ENCODE peak calls at places on chromosomes 13 and 19, in ten cellular contexts. One of them, this sample, is unnamed.
A peak's percentile ranks its signal among the peaks of the same experiment; 100 is the strongest.

GRCh38 chr19:53980553-53981407 is 10.7 kb upstream of the CACNG6 start:
- DNase-seq in fibroblast of lung: peak; percentile 70
- DNase-seq in endodermal cell: peak; percentile 94
- DNase-seq in heart right ventricle: no peak
- DNase-seq in Panc1: peak; percentile 95
- DNase-seq in breast epithelium: no peak
- DNase-seq in IMR-90: peak; percentile 19
- DNase-seq in psoas muscle: peak; percentile 32
- DNase-seq in A549: peak; percentile 99
- DNase-seq in left ventricle myocardium inferior: no peak
- DNase-seq in this sample: no peak

GRCh38 chr19:10228925-10229324 is 2.2 kb downstream of the S1PR2 start:
- DNase-seq in fibroblast of lung: peak; percentile 30
- DNase-seq in endodermal cell: peak; percentile 77
- DNase-seq in heart right ventricle: no peak
- DNase-seq in Panc1: no peak
- DNase-seq in breast epithelium: no peak
- DNase-seq in IMR-90: peak; percentile 41
- DNase-seq in psoas muscle: no peak
- DNase-seq in A549: peak; percentile 53
- DNase-seq in left ventricle myocardium inferior: no peak
- DNase-seq in this sample: no peak

GRCh38 chr13:19862511-19863313 is 737 bp downstream of the ZMYM5 start:
- DNase-seq in fibroblast of lung: peak; percentile 22
- DNase-seq in endodermal cell: peak; percentile 69
- DNase-seq in heart right ventricle: peak; percentile 29
- DNase-seq in Panc1: no peak
- DNase-seq in breast epithelium: no peak
- DNase-seq in IMR-90: peak; percentile 7
- DNase-seq in psoas muscle: peak; percentile 34
- DNase-seq in A549: peak; percentile 27
- DNase-seq in left ventricle myocardium inferior: peak; percentile 28
- DNase-seq in this sample: peak; percentile 36

GRCh38 chr13:25679154-25679553 is 307.4 kb downstream of the ATP8A2 start:
- DNase-seq in fibroblast of lung: peak; percentile 13
- DNase-seq in endodermal cell: no peak
- DNase-seq in heart right ventricle: no peak
- DNase-seq in Panc1: no peak
- DNase-seq in breast epithelium: no peak
- DNase-seq in IMR-90: no peak
- DNase-seq in psoas muscle: no peak
- DNase-seq in A549: no peak
- DNase-seq in left ventricle myocardium inferior: no peak
- DNase-seq in this sample: no peak

GRCh38 chr13:43879323-43880181 is at the start of the genes CCDC122 and LACC1:
- DNase-seq in fibroblast of lung: peak; percentile 83
- DNase-seq in endodermal cell: peak; percentile 92
- DNase-seq in heart right ventricle: peak; percentile 87
- DNase-seq in Panc1: no peak
- DNase-seq in breast epithelium: peak; percentile 77
- DNase-seq in IMR-90: peak; percentile 84
- DNase-seq in psoas muscle: peak; percentile 88
- DNase-seq in A549: peak; percentile 75
- DNase-seq in left ventricle myocardium inferior: peak; percentile 87
- DNase-seq in this sample: peak; percentile 96

GRCh38 chr13:65964672-65965071 is 1265.5 kb downstream of the PCDH9 start:
- DNase-seq in fibroblast of lung: no peak
- DNase-seq in endodermal cell: no peak
- DNase-seq in heart right ventricle: no peak
- DNase-seq in Panc1: no peak
- DNase-seq in breast epithelium: no peak
- DNase-seq in IMR-90: no peak
- DNase-seq in psoas muscle: no peak
- DNase-seq in A549: no peak
- DNase-seq in left ventricle myocardium inferior: no peak
- DNase-seq in this sample: no peak

GRCh38 chr13:37360556-37360955 is 238.0 kb downstream of the POSTN start:
- DNase-seq in fibroblast of lung: peak; percentile 48
- DNase-seq in endodermal cell: no peak
- DNase-seq in heart right ventricle: no peak
- DNase-seq in Panc1: no peak
- DNase-seq in breast epithelium: no peak
- DNase-seq in IMR-90: peak; percentile 46
- DNase-seq in psoas muscle: no peak
- DNase-seq in A549: no peak
- DNase-seq in left ventricle myocardium inferior: no peak
- DNase-seq in this sample: no peak

GRCh38 chr13:60690607-60691006 is 293.6 kb downstream of the TDRD3 start:
- DNase-seq in fibroblast of lung: no peak
- DNase-seq in endodermal cell: no peak
- DNase-seq in heart right ventricle: no peak
- DNase-seq in Panc1: no peak
- DNase-seq in breast epithelium: no peak
- DNase-seq in IMR-90: no peak
- DNase-seq in psoas muscle: no peak
- DNase-seq in A549: no peak
- DNase-seq in left ventricle myocardium inferior: no peak
- DNase-seq in this sample: peak; percentile 37

GRCh38 chr19:16367269-16367683 is 42.6 kb downstream of the KLF2 start:
- DNase-seq in fibroblast of lung: no peak
- DNase-seq in endodermal cell: no peak
- DNase-seq in heart right ventricle: no peak
- DNase-seq in Panc1: no peak
- DNase-seq in breast epithelium: no peak
- DNase-seq in IMR-90: no peak
- DNase-seq in psoas muscle: no peak
- DNase-seq in A549: no peak
- DNase-seq in left ventricle myocardium inferior: no peak
- DNase-seq in this sample: no peak

GRCh38 chr13:100330662-100331061 is 241.8 kb downstream of the PCCA start:
- DNase-seq in fibroblast of lung: peak; percentile 30
- DNase-seq in endodermal cell: no peak
- DNase-seq in heart right ventricle: no peak
- DNase-seq in Panc1: no peak
- DNase-seq in breast epithelium: no peak
- DNase-seq in IMR-90: peak; percentile 76
- DNase-seq in psoas muscle: no peak
- DNase-seq in A549: no peak
- DNase-seq in left ventricle myocardium inferior: no peak
- DNase-seq in this sample: no peak

GRCh38 chr19:41994521-41994971 is 516 bp upstream of the ATP1A3 start:
- DNase-seq in fibroblast of lung: no peak
- DNase-seq in endodermal cell: no peak
- DNase-seq in heart right ventricle: no peak
- DNase-seq in Panc1: no peak
- DNase-seq in breast epithelium: no peak
- DNase-seq in IMR-90: no peak
- DNase-seq in psoas muscle: no peak
- DNase-seq in A549: no peak
- DNase-seq in left ventricle myocardium inferior: no peak
- DNase-seq in this sample: no peak

GRCh38 chr19:45637890-45638667 is 1.1 kb downstream of the EML2 start:
- DNase-seq in fibroblast of lung: peak; percentile 65
- DNase-seq in endodermal cell: peak; percentile 77
- DNase-seq in heart right ventricle: no peak
- DNase-seq in Panc1: no peak
- DNase-seq in breast epithelium: no peak
- DNase-seq in IMR-90: peak; percentile 48
- DNase-seq in psoas muscle: no peak
- DNase-seq in A549: peak; percentile 62
- DNase-seq in left ventricle myocardium inferior: no peak
- DNase-seq in this sample: peak; percentile 40

GRCh38 chr13:90926459-90926858 is 421.0 kb upstream of the MIR17HG start:
- DNase-seq in fibroblast of lung: peak; percentile 42
- DNase-seq in endodermal cell: no peak
- DNase-seq in heart right ventricle: no peak
- DNase-seq in Panc1: no peak
- DNase-seq in breast epithelium: no peak
- DNase-seq in IMR-90: no peak
- DNase-seq in psoas muscle: no peak
- DNase-seq in A549: peak; percentile 60
- DNase-seq in left ventricle myocardium inferior: no peak
- DNase-seq in this sample: no peak

GRCh38 chr13:90933097-90933826 is 414.2 kb upstream of the MIR17HG start:
- DNase-seq in fibroblast of lung: no peak
- DNase-seq in endodermal cell: no peak
- DNase-seq in heart right ventricle: no peak
- DNase-seq in Panc1: no peak
- DNase-seq in breast epithelium: no peak
- DNase-seq in IMR-90: no peak
- DNase-seq in psoas muscle: no peak
- DNase-seq in A549: no peak
- DNase-seq in left ventricle myocardium inferior: no peak
- DNase-seq in this sample: no peak

GRCh38 chr13:90928109-90928508 is 419.4 kb upstream of the MIR17HG start:
- DNase-seq in fibroblast of lung: no peak
- DNase-seq in endodermal cell: no peak
- DNase-seq in heart right ventricle: no peak
- DNase-seq in Panc1: no peak
- DNase-seq in breast epithelium: no peak
- DNase-seq in IMR-90: no peak
- DNase-seq in psoas muscle: no peak
- DNase-seq in A549: no peak
- DNase-seq in left ventricle myocardium inferior: no peak
- DNase-seq in this sample: no peak
- TF ChIP-seq CTCF in fibroblast of lung: no peak
- TF ChIP-seq CTCF in endodermal cell: no peak
- TF ChIP-seq CTCF in heart right ventricle: no peak
- TF ChIP-seq CTCF in Panc1: no peak
- TF ChIP-seq CTCF in breast epithelium: no peak
- TF ChIP-seq CTCF in IMR-90: no peak
- TF ChIP-seq CTCF in psoas muscle: no peak
- TF ChIP-seq CTCF in A549: no peak
- TF ChIP-seq CTCF in left ventricle myocardium inferior: no peak
- TF ChIP-seq CTCF in this sample: no peak

DNA sequence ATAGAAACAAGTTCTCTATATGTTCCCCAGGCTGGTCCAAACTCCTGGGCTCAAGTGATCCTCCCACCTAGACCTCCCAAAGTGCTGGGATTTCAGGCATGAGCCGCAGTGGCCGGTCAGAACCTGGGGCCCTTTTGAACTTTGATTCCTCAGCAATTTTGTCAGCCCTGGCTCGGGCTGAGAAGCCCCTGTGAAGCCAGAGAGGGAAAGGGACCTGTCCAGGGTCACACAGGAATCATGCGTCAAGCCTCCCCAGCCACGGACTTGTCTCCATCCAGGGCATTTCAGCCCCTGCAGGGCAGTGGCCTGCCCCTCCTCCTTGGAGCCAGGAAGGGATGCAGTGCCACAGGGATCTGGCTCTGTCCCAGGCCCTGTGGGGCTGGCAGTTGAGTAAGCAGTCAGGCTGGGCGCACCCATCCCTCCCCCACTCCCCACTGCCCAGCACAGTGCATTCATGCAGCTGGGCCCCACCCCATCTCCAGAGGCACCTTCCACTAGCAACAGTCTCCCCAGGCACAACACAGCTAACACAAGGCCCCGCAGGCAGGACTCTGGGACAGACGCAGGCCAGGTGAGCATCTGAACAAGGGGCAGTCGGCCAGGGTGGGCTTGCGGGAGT is at the start of gene CAPS:
- DNase-seq in fibroblast of lung: peak; percentile 64
- DNase-seq in endodermal cell: no peak
- DNase-seq in heart right ventricle: peak; percentile 59
- DNase-seq in Panc1: no peak
- DNase-seq in breast epithelium: peak; percentile 37
- DNase-seq in IMR-90: peak; percentile 23
- DNase-seq in psoas muscle: peak; percentile 56
- DNase-seq in A549: peak; percentile 50
- DNase-seq in left ventricle myocardium inferior: peak; percentile 60
- DNase-seq in this sample: peak; percentile 56
- H3K27ac ChIP-seq in fibroblast of lung: no peak within 1 kb of the TSS
- H3K27ac ChIP-seq in endodermal cell: no peak within 1 kb of the TSS
- H3K27ac ChIP-seq in heart right ventricle: peak within 1 kb of the TSS; percentile 29
- H3K27ac ChIP-seq in Panc1: no peak within 1 kb of the TSS
- H3K27ac ChIP-seq in breast epithelium: peak within 1 kb of the TSS; percentile 67
- H3K27ac ChIP-seq in IMR-90: no peak within 1 kb of the TSS
- H3K27ac ChIP-seq in psoas muscle: no peak within 1 kb of the TSS
- H3K27ac ChIP-seq in A549: peak within 1 kb of the TSS; percentile 76
- H3K27ac ChIP-seq in left ventricle myocardium inferior: peak within 1 kb of the TSS; percentile 69
- H3K27ac ChIP-seq in this sample: peak within 1 kb of the TSS; percentile 44

GRCh38 chr13:67224148-67224846 is 5.8 kb downstream of the PCDH9 start:
- DNase-seq in fibroblast of lung: peak; percentile 76
- DNase-seq in endodermal cell: peak; percentile 72
- DNase-seq in heart right ventricle: peak; percentile 71
- DNase-seq in Panc1: no peak
- DNase-seq in breast epithelium: peak; percentile 54
- DNase-seq in IMR-90: peak; percentile 82
- DNase-seq in psoas muscle: peak; percentile 71
- DNase-seq in A549: peak; percentile 88
- DNase-seq in left ventricle myocardium inferior: peak; percentile 73
- DNase-seq in this sample: peak; percentile 81

GRCh38 chr13:67223742-67224141 is 6.4 kb downstream of the PCDH9 start:
- DNase-seq in fibroblast of lung: peak; percentile 23
- DNase-seq in endodermal cell: no peak
- DNase-seq in heart right ventricle: no peak
- DNase-seq in Panc1: no peak
- DNase-seq in breast epithelium: no peak
- DNase-seq in IMR-90: peak; percentile 32
- DNase-seq in psoas muscle: no peak
- DNase-seq in A549: no peak
- DNase-seq in left ventricle myocardium inferior: no peak
- DNase-seq in this sample: no peak

GRCh38 chr13:67221630-67222226 is 8.4 kb downstream of the PCDH9 start:
- DNase-seq in fibroblast of lung: no peak
- DNase-seq in endodermal cell: no peak
- DNase-seq in heart right ventricle: no peak
- DNase-seq in Panc1: no peak
- DNase-seq in breast epithelium: no peak
- DNase-seq in IMR-90: no peak
- DNase-seq in psoas muscle: no peak
- DNase-seq in A549: no peak
- DNase-seq in left ventricle myocardium inferior: no peak
- DNase-seq in this sample: no peak

GRCh38 chr13:67225252-67226159 is 4.6 kb downstream of the PCDH9 start:
- DNase-seq in fibroblast of lung: no peak
- DNase-seq in endodermal cell: no peak
- DNase-seq in heart right ventricle: no peak
- DNase-seq in Panc1: no peak
- DNase-seq in breast epithelium: no peak
- DNase-seq in IMR-90: no peak
- DNase-seq in psoas muscle: no peak
- DNase-seq in A549: no peak
- DNase-seq in left ventricle myocardium inferior: no peak
- DNase-seq in this sample: peak; percentile 59

GRCh38 chr13:67223024-67223423 is 7.1 kb downstream of the PCDH9 start:
- DNase-seq in fibroblast of lung: peak; percentile 74
- DNase-seq in endodermal cell: no peak
- DNase-seq in heart right ventricle: no peak
- DNase-seq in Panc1: no peak
- DNase-seq in breast epithelium: no peak
- DNase-seq in IMR-90: peak; percentile 60
- DNase-seq in psoas muscle: no peak
- DNase-seq in A549: no peak
- DNase-seq in left ventricle myocardium inferior: no peak
- DNase-seq in this sample: no peak
- H3K4me3 ChIP-seq in fibroblast of lung: peak overlapping the region; percentile 39
- H3K4me3 ChIP-seq in endodermal cell: no peak overlapping the region
- H3K4me3 ChIP-seq in heart right ventricle: no peak overlapping the region
- H3K4me3 ChIP-seq in Panc1: no peak overlapping the region
- H3K4me3 ChIP-seq in breast epithelium: no peak overlapping the region
- H3K4me3 ChIP-seq in IMR-90: no peak overlapping the region
- H3K4me3 ChIP-seq in psoas muscle: peak overlapping the region; percentile 45
- H3K4me3 ChIP-seq in A549: peak overlapping the region; percentile 42
- H3K4me3 ChIP-seq in left ventricle myocardium inferior: peak overlapping the region; percentile 87
- H3K4me3 ChIP-seq in this sample: no peak overlapping the region

GRCh38 chr13:49649244-49649962 is 21.1 kb downstream of the ARL11 start:
- DNase-seq in fibroblast of lung: peak; percentile 41
- DNase-seq in endodermal cell: no peak
- DNase-seq in heart right ventricle: no peak
- DNase-seq in Panc1: no peak
- DNase-seq in breast epithelium: no peak
- DNase-seq in IMR-90: peak; percentile 68
- DNase-seq in psoas muscle: no peak
- DNase-seq in A549: peak; percentile 41
- DNase-seq in left ventricle myocardium inferior: no peak
- DNase-seq in this sample: no peak
- TF ChIP-seq CTCF in fibroblast of lung: peak; percentile 50
- TF ChIP-seq CTCF in endodermal cell: peak; percentile 67
- TF ChIP-seq CTCF in heart right ventricle: peak; percentile 48
- TF ChIP-seq CTCF in Panc1: peak; percentile 63
- TF ChIP-seq CTCF in breast epithelium: no peak
- TF ChIP-seq CTCF in IMR-90: peak; percentile 42
- TF ChIP-seq CTCF in psoas muscle: peak; percentile 38
- TF ChIP-seq CTCF in A549: peak; percentile 43
- TF ChIP-seq CTCF in left ventricle myocardium inferior: peak; percentile 56
- TF ChIP-seq CTCF in this sample: no peak